ENCODE peak calls at places on chromosomes 7 and 10, in five cellular contexts. V is body of pancreas, O is ovary, D is transverse colon, L is A549. Q is an unnamed sample.

GRCh38 chr10:12332572-12333381 is 16.6 kb upstream of the CAMK1D start:
- DNase-seq in L (peak; percentile 62), D (no peak), V (no peak), O (no peak), Q (peak; percentile 48)

GRCh38 chr10:29113251-29113945 is 175.5 kb upstream of the LYZL1 start:
- DNase-seq in L (no peak), D (no peak), O (no peak), V (no peak), Q (no peak)

GRCh38 chr7:55065511-55066229 is 46.9 kb downstream of the EGFR start:
- DNase-seq in L (peak; percentile 84), D (no peak), V (peak; percentile 23), O (no peak), Q (no peak)

GRCh38 chr7:104972510-104972909 is 41.5 kb upstream of the KMT2E start:
- DNase-seq in O (no peak), D (no peak), L (no peak), V (no peak), Q (no peak)

GRCh38 chr7:158602905-158603772 is 15.5 kb upstream of the PTPRN2 start:
- DNase-seq in D (no peak), V (no peak), O (no peak), L (peak; percentile 29), Q (no peak)

GRCh38 chr10:131134001-131134576 is 177.4 kb downstream of the TCERG1L start:
- DNase-seq in D (no peak), O (no peak), V (no peak), L (no peak), Q (no peak)

GRCh38 chr10:48439031-48439430 is 132.6 kb downstream of the MAPK8 start:
- DNase-seq in D (no peak), V (no peak), O (no peak), L (no peak), Q (no peak)

GRCh38 chr7:77439572-77439971 is 23.4 kb upstream of the GSAP start:
- DNase-seq in D (peak; percentile 37), O (no peak), V (peak; percentile 56), L (peak; percentile 78), Q (peak; percentile 48)

GRCh38 chr10:113856563-113856962 is 2.1 kb downstream of the NHLRC2 start:
- DNase-seq in L (no peak), V (no peak), O (no peak), D (no peak), Q (no peak)

GRCh38 chr7:5266148-5267028 is 16.4 kb upstream of the SLC29A4 start:
- DNase-seq in V (no peak), L (peak; percentile 37), O (no peak), D (no peak), Q (no peak)

GRCh38 chr10:114869500-114869899 is 47.9 kb downstream of the FHIP2A start:
- DNase-seq in V (no peak), D (no peak), L (no peak), O (no peak), Q (no peak)

GRCh38 chr10:96626795-96627194 is 40.0 kb upstream of the TM9SF3 start:
- DNase-seq in V (no peak), D (no peak), O (no peak), L (peak; percentile 21), Q (no peak)

GRCh38 chr7:91541641-91542040 is 277.4 kb downstream of the FZD1 start:
- DNase-seq in L (no peak), V (no peak), O (no peak), D (no peak), Q (no peak)

GRCh38 chr7:48755061-48755555 is 169.2 kb upstream of the CDC14C start:
- DNase-seq in L (no peak), D (no peak), O (no peak), V (no peak), Q (no peak)

GRCh38 chr10:13993634-13994033 is 337.1 kb downstream of the FRMD4A start:
- DNase-seq in V (no peak), D (no peak), L (no peak), O (no peak), Q (no peak)

GRCh38 chr7:27032843-27033242 is 63.0 kb downstream of the HOXA1 start:
- DNase-seq in O (no peak), D (no peak), V (no peak), L (no peak), Q (no peak)

GRCh38 chr10:106136175-106136574 is 1028.3 kb downstream of the SORCS1 start:
- DNase-seq in O (no peak), V (no peak), L (no peak), D (no peak), Q (no peak)

DNA sequence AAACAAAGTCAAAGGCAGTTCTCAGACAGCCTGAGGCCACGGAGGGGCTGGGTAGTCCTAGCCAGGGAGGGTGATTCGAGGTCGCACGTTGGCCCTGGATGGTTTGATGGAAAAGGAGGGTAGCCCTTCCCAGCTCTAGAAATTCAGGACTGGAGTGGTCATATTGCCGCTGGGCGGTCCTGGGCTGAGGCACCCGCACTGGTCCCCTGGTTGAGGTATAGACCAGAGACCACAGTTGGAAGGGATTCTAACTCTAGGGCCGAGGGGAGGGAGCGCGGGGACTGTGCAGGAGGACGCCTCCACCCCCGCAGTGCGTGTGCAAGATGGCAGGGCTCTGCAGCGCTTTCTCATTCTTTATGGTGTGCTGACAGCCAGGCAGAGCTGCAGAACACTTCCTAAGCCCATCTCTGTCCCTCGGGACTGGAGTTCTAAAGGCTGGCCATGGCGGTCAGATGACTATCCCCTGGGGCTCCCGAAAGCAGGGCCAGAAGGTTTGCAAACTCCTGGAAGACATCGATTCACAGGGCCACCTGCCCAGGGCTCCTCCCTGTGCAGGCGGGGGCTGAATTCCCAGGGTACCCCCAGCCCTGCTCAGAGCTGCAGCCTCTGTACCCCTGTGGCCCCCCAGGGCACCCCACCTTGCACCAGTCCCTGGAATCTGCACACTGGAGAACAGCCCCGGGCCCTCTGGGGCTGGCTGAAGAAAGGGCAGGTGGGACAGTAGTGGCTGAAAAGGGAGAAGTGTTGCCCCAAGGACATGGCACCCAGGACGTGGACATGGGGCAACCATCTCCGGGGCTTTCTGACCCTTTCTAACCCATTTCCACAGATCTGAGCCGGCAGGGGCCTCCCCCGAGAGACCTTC is 51.0 kb upstream of the ELN start:
- DNase-seq in D (no peak), O (no peak), V (no peak), L (no peak), Q (no peak)
- H3K27ac ChIP-seq in D (no peak overlapping the region), O (no peak overlapping the region), V (no peak overlapping the region), L (no peak overlapping the region), Q (no peak overlapping the region)

DNA sequence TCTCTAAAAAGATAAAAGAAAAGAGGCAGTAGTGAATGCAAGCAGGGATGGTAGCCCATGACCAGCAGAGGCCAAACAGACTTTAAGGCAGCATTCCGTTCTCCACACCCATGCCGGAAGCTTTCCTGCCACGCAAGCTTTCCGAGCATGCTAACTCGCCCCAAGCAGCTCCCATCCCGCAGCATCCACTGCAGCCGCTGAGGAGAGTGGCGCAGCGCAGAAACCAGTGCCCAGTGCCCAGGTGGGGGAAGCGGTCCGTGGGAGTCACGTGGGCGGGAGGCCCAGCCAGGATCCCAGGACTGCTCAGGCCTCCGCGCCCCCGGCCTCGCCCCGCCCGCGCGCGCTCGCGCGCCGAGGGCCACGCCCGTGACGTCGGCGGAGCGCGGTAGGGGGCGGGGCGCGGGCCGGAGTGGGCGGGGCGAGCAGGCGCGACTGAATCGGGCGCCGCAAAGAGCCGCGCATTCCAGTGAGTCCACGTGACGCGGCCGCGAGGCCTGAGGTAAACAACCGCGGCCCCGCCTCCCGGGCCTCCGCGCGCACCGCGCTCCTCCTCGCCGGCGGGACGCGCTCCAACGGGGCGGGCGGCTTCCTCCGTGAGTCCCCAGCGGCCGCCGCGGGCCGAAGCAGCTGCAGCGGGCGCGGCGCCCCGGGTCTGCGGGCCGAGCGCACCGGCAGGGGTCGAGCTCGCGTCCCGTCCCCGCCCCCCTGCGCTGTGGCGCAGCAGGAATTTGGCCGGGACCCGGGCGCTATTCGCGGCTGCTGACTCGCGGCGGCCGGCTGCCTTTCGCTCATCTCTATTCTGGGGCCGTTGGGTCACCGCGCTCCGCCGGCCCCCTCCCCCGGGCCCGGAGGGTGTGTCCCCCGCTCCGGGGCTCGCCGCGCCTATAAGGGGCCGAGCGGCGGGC is at the start of gene OTUD1:
- DNase-seq in O (peak; percentile 98), D (peak; percentile 96), L (peak; percentile 91), V (peak; percentile 98), Q (peak; percentile 98)
- TF ChIP-seq POLR2A in O (peak; percentile 61), D (peak; percentile 62), L (peak; percentile 65), V (peak; percentile 66), Q (peak; percentile 71)

GRCh38 chr7:44883961-44884360 is 1.4 kb downstream of the PURB start:
- DNase-seq in L (no peak), O (no peak), V (no peak), D (no peak), Q (no peak)

GRCh38 chr7:44885394-44886317 is at the start of gene PURB:
- DNase-seq in V (peak; percentile 95), D (peak; percentile 96), L (peak; percentile 94), O (peak; percentile 96), Q (peak; percentile 95)

GRCh38 chr7:44882899-44883298 is 2.4 kb downstream of the PURB start:
- DNase-seq in D (no peak), O (no peak), L (no peak), V (no peak), Q (no peak)

GRCh38 chr7:44887293-44887692 is 2.0 kb upstream of the PURB start:
- DNase-seq in D (no peak), O (no peak), V (no peak), L (no peak), Q (no peak)

DNA sequence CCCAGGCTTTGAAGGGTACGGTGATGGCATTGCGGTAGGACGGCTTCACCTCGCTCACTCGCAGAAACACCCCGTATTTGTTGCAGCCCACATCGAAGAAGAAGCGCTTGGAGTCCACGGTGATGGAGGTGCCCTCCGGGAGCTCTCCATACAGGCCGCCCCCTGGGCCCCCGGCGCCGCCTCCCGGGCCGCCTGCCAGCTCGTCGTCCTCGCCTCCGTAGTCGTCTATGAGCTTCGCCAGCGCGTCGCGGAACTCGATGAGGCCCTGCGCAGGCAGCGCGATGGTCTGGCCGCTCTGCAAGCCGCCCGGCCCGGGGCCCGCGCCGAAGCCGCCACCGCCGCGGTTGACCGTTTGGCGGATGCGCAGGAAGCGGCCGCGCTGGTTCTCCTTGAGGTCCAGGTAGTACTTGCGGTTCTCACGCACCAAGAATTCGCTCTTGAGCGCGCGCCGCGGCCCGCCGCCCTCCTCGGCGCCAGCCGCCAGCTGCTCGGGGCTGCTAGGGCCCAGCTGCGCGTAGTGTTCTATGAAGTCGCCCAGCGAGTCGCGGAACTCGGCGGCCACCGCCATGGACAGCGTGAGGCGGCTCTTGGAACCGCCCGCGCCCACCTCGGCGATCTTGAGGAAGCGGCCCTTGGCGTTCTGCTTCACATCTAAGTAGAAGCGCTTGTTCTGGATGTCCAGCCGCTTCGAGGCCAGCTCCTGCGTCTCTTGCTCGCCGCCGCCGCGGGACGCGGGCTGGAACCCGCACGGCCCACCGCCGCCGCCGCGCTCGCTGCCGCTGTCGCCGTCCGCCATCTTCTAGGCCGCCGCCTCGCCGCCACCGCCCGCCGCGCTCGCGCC is 557 bp downstream of the PURB start:
- DNase-seq in D (peak; percentile 59), O (peak; percentile 63), V (peak; percentile 52), L (peak; percentile 53), Q (peak; percentile 61)
- H3K27ac ChIP-seq in D (peak overlapping the region; percentile 100), O (peak overlapping the region; percentile 88), V (peak overlapping the region; percentile 98), L (peak overlapping the region; percentile 91), Q (peak overlapping the region; percentile 99)

DNA sequence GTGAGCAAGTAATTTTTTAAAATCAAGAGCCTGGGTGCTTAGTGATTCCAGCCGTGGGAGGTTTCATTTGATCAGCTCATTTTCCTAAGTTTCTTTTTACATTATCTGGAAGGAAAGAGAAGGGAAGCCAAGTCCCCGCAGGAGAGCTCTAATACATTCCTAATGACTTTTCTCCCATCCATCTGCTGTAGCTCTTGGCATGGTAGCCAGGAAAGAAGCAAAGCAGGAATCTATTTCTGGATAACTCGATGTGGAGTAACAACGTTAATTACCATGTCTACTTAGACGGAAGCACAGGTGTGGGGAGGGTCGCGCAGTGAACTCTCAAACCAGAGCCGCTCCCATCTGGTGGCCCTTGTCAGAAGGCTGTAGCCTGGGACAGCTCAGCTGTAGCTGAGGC is 121.9 kb downstream of the PAXIP1 start:
- DNase-seq in D (no peak), V (no peak), O (no peak), L (no peak), Q (no peak)
- TF ChIP-seq POLR2A in D (no peak), V (no peak), O (no peak), L (no peak), Q (no peak)

GRCh38 chr10:128875955-128876354 is 591.1 kb upstream of the MGMT start:
- DNase-seq in O (no peak), V (peak; percentile 28), D (no peak), L (no peak), Q (no peak)
- H3K27ac ChIP-seq in O (no peak overlapping the region), V (no peak overlapping the region), D (peak overlapping the region; percentile 31), L (no peak overlapping the region), Q (no peak overlapping the region)

Q was measured in adrenal gland.